ENCODE peak calls at places on chromosomes 7 and 10, in ten cellular contexts. I is fibroblast of lung, Z is K562, W is heart left ventricle, U is AG09319, Y is DND-41, S is AG04449, A is MM.1S, P is mesothelial cell of epicardium, C is lower lobe of right lung. E is an unnamed sample.
A peak's percentile ranks its signal among the peaks of the same experiment; 100 is the strongest.

GRCh38 chr10:107083388-107084009 is 81.0 kb downstream of the SORCS1 start:
- DNase-seq in A (no peak), I (no peak), U (no peak), S (no peak), Y (no peak), W (no peak), P (no peak), Z (peak; percentile 61), C (no peak), E (no peak)

GRCh38 chr10:47249881-47250280 is 50.1 kb upstream of the GDF10 start:
- DNase-seq in P (no peak), Y (no peak), I (no peak), A (no peak), Z (no peak), C (no peak), S (no peak), W (no peak), U (no peak), E (no peak)

GRCh38 chr10:88154596-88155250 is 291.3 kb downstream of the PTEN start:
- DNase-seq in P (no peak), W (no peak), Z (no peak), C (no peak), I (peak; percentile 46), U (peak; percentile 76), Y (no peak), S (no peak), A (no peak), E (no peak)

GRCh38 chr7:70630647-70631457 is 501.1 kb upstream of the GALNT17 start:
- DNase-seq in S (no peak), C (no peak), Y (no peak), Z (no peak), W (peak; percentile 46), I (peak; percentile 46), U (no peak), A (no peak), P (no peak), E (no peak)

GRCh38 chr7:46909601-46910051 is 672.3 kb downstream of the TNS3 start:
- DNase-seq in A (no peak), S (no peak), U (peak; percentile 80), Y (no peak), I (peak; percentile 72), P (no peak), Z (no peak), C (no peak), W (no peak), E (no peak)

GRCh38 chr10:95321554-95322301 is 30.9 kb upstream of the PDLIM1 start:
- DNase-seq in P (no peak), Y (no peak), S (no peak), I (no peak), A (no peak), Z (no peak), W (no peak), C (no peak), U (no peak), E (no peak)

GRCh38 chr10:116259638-116260037 is 13.4 kb downstream of the GFRA1 start:
- DNase-seq in C (no peak), Z (no peak), P (no peak), S (no peak), U (no peak), I (no peak), W (no peak), Y (no peak), A (no peak), E (no peak)

GRCh38 chr10:97773096-97773495 is 1.3 kb upstream of the SFRP5 start:
- DNase-seq in U (no peak), I (no peak), W (no peak), Z (no peak), P (no peak), C (no peak), Y (no peak), A (no peak), S (no peak), E (no peak)

GRCh38 chr10:12782537-12782936 is 219.0 kb downstream of the CCDC3 start:
- DNase-seq in Y (peak; percentile 31), U (no peak), S (no peak), Z (peak; percentile 63), A (no peak), I (peak; percentile 31), P (no peak), C (peak; percentile 57), W (peak; percentile 37), E (peak; percentile 49)

GRCh38 chr7:117871778-117872538 is 1.3 kb downstream of the CTTNBP2 start:
- DNase-seq in P (no peak), W (peak; percentile 18), Z (no peak), A (no peak), U (no peak), I (peak; percentile 32), S (no peak), Y (no peak), C (no peak), E (no peak)

GRCh38 chr7:117872565-117873055 is 631 bp downstream of the CTTNBP2 start:
- DNase-seq in I (peak; percentile 45), Z (no peak), C (no peak), A (no peak), P (no peak), Y (no peak), U (no peak), S (no peak), W (peak; percentile 21), E (no peak)

GRCh38 chr7:117873056-117873932 is at the start of gene CTTNBP2:
- DNase-seq in Z (peak; percentile 5), I (peak; percentile 64), C (peak; percentile 59), W (peak; percentile 56), P (peak; percentile 31), S (no peak), Y (no peak), A (peak; percentile 63), U (no peak), E (no peak)

GRCh38 chr7:117873933-117874530 is 791 bp upstream of the CTTNBP2 start:
- DNase-seq in P (no peak), I (no peak), W (no peak), A (no peak), U (no peak), S (no peak), Y (no peak), C (no peak), Z (no peak), E (no peak)

DNA sequence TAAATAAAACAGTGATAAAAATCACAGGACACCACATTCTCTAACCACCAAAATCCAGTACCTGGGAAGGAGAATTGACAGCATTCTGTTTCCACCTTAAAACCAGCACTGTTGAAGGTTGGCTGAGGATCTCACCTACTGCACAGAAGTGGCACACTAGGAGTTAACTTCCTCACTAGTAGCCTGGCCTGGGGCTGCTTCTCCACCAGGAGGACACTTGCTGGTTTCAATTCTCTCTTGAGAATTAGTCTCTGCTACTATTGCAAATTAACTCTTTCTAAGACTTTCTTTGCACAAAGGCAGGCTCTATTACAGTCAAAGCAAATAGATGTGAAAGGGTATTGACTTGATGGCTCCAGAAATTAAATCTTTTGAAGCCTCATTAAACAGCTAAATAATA is 2.3 kb upstream of the CTTNBP2 start:
- DNase-seq in A (peak; percentile 90), Y (no peak), U (no peak), I (peak; percentile 28), W (no peak), C (no peak), P (no peak), Z (no peak), S (no peak), E (no peak)
- TF ChIP-seq CTCF in A (peak; percentile 53), Y (no peak), U (no peak), I (no peak), W (no peak), C (peak; percentile 15), P (no peak), Z (no peak), S (no peak), E (no peak)

DNA sequence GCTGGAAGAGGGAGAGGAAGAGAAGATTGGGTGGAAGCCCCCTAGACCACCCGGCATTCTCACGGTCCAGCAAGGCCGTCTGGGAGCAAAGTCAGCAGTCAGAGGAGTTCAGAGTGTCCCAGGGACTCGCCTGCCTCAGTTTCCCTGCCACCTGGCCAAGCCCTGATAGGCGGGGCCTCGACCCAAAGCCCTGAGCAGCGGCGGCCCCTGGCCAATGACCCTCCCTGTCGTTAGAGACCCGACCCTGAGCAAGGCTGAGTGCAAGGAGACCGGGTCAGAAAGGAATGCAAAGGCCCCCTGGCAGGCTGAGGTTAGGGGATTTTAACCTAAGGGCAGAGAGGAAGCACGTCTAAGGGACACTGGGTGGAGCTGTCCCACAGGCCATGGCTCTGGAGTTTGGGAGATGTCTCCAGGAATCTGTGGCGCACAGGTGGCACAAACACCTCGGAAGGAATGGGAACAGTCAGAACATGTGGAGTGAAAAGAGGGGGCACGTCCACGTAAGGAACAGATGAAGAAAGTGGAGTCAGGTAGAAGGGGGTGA is 196.8 kb upstream of the PDE1C start:
- DNase-seq in I (no peak), Z (no peak), A (no peak), Y (no peak), C (no peak), P (no peak), U (no peak), S (no peak), W (no peak), E (no peak)
- TF ChIP-seq CTCF in I (no peak), Z (no peak), A (no peak), Y (no peak), C (no peak), P (no peak), U (no peak), S (no peak), W (no peak), E (no peak)

GRCh38 chr7:79361214-79361613 is 92.3 kb downstream of the MAGI2 start:
- DNase-seq in Y (no peak), S (no peak), P (no peak), Z (no peak), U (no peak), C (no peak), W (no peak), A (no peak), I (no peak), E (no peak)
- TF ChIP-seq CTCF in Y (no peak), S (no peak), P (no peak), Z (no peak), U (no peak), C (no peak), W (no peak), A (no peak), I (no peak), E (no peak)

GRCh38 chr7:106063039-106063438 is 49.1 kb downstream of the SYPL1 start:
- DNase-seq in P (no peak), Z (no peak), I (no peak), S (no peak), Y (no peak), C (no peak), W (no peak), A (no peak), U (no peak), E (no peak)

GRCh38 chr7:106060394-106060920 is 51.7 kb downstream of the SYPL1 start:
- DNase-seq in P (no peak), W (no peak), S (no peak), C (no peak), A (no peak), Z (no peak), Y (no peak), I (no peak), U (no peak), E (no peak)

GRCh38 chr7:106062521-106062931 is 49.6 kb downstream of the SYPL1 start:
- DNase-seq in Z (no peak), P (no peak), S (no peak), I (no peak), W (no peak), C (no peak), Y (no peak), U (no peak), A (no peak), E (no peak)

GRCh38 chr7:106061301-106061979 is 50.7 kb downstream of the SYPL1 start:
- DNase-seq in P (no peak), A (peak; percentile 9), W (no peak), I (no peak), C (no peak), S (no peak), Y (no peak), U (no peak), Z (no peak), E (no peak)

GRCh38 chr7:106062006-106062405 is 50.1 kb downstream of the SYPL1 start:
- DNase-seq in W (no peak), I (no peak), Y (no peak), A (no peak), S (no peak), U (no peak), Z (no peak), P (no peak), C (no peak), E (no peak)
- TF ChIP-seq CTCF in W (no peak), I (no peak), Y (no peak), A (no peak), S (no peak), U (no peak), Z (no peak), P (no peak), C (no peak), E (no peak)

E was measured in activated CD8-positive, alpha-beta T cell treated with anti-CD3 and anti-CD28 coated beads for 36 hours.